ENCODE peak calls at places on chromosomes 4 and X, in five cellular contexts. N is mucosa of descending colon; W is naive thymus-derived CD4-positive, alpha-beta T cell; J is pancreas; F is HCT116. K is an unnamed sample. For H3K4me1, the result is how much of the 10 kb centered on the place peaks cover.

GRCh38 chr4:148632476-148632875 is 190.3 kb upstream of the NR3C2 start:
- DNase-seq in N (no peak), W (no peak), F (no peak), J (no peak), K (no peak)

GRCh38 chrX:110614596-110614995 is 181.0 kb downstream of the CHRDL1 start:
- DNase-seq in N (no peak), J (no peak), W (no peak), F (no peak), K (no peak)

GRCh38 chrX:24789047-24789446 is 95.3 kb downstream of the POLA1 start:
- DNase-seq in F (no peak), N (no peak), J (no peak), W (no peak), K (no peak)

GRCh38 chr4:17165256-17165655 is 266.8 kb upstream of the LDB2 start:
- DNase-seq in N (no peak), J (no peak), F (no peak), W (no peak), K (no peak)

GRCh38 chr4:61248705-61249104 is 48.6 kb downstream of the ADGRL3 start:
- DNase-seq in J (no peak), F (no peak), W (no peak), N (no peak), K (no peak)

GRCh38 chr4:149702414-149703108 is 113.1 kb downstream of the IQCM start:
- DNase-seq in N (no peak), J (no peak), W (no peak), F (no peak), K (no peak)

GRCh38 chrX:69493766-69494165 is 10.4 kb upstream of the NALF2 start:
- DNase-seq in N (no peak), J (no peak), F (no peak), W (no peak), K (no peak)

GRCh38 chrX:132737743-132738142 is 220.7 kb downstream of the HS6ST2 start:
- DNase-seq in W (peak), J (no peak), N (no peak), F (peak), K (no peak)

GRCh38 chr4:76420311-76420710 is 630 bp downstream of the CCDC158 start:
- DNase-seq in N (no peak), J (no peak), F (no peak), W (no peak), K (no peak)

GRCh38 chr4:108240356-108240755 is 71.6 kb upstream of the LEF1 start:
- DNase-seq in J (no peak), W (no peak), N (no peak), F (no peak), K (no peak)

GRCh38 chr4:2256781-2257191 is 5.1 kb downstream of the MXD4 start:
- DNase-seq in N (peak), W (no peak), J (peak), F (no peak), K (peak)

GRCh38 chr4:72886602-72887001 is 182.9 kb downstream of the COX18 start:
- DNase-seq in W (no peak), J (no peak), F (no peak), N (no peak), K (no peak)

GRCh38 chr4:38069271-38069760 is 109.1 kb downstream of the PTTG2 start:
- DNase-seq in N (no peak), F (no peak), J (peak), W (peak), K (peak)

GRCh38 chr4:153564630-153565525 is 98.7 kb downstream of the TMEM131L start:
- DNase-seq in J (peak), W (no peak), N (no peak), F (no peak), K (peak)

GRCh38 chrX:17465201-17465600 is 90.2 kb downstream of the NHS start:
- DNase-seq in W (no peak), F (no peak), J (no peak), N (no peak), K (no peak)

GRCh38 chr4:26912069-26912468 is 51.4 kb downstream of the STIM2 start:
- DNase-seq in J (no peak), N (no peak), F (no peak), W (no peak), K (no peak)

GRCh38 chr4:26911254-26911653 is 50.6 kb downstream of the STIM2 start:
- DNase-seq in F (no peak), W (no peak), N (no peak), J (no peak), K (no peak)

GRCh38 chr4:26912810-26913209 is 52.2 kb downstream of the STIM2 start:
- DNase-seq in F (no peak), J (no peak), W (no peak), N (no peak), K (no peak)

GRCh38 chr4:26907731-26908599 is 47.3 kb downstream of the STIM2 start:
- DNase-seq in N (no peak), J (no peak), W (no peak), F (no peak), K (no peak)

GRCh38 chr4:26909369-26909768 is 48.7 kb downstream of the STIM2 start:
- DNase-seq in J (no peak), N (no peak), W (no peak), F (no peak), K (no peak)
- H3K4me1 ChIP-seq in J (under half), N (under half), W (under half), F (under half), K (under half)

DNA sequence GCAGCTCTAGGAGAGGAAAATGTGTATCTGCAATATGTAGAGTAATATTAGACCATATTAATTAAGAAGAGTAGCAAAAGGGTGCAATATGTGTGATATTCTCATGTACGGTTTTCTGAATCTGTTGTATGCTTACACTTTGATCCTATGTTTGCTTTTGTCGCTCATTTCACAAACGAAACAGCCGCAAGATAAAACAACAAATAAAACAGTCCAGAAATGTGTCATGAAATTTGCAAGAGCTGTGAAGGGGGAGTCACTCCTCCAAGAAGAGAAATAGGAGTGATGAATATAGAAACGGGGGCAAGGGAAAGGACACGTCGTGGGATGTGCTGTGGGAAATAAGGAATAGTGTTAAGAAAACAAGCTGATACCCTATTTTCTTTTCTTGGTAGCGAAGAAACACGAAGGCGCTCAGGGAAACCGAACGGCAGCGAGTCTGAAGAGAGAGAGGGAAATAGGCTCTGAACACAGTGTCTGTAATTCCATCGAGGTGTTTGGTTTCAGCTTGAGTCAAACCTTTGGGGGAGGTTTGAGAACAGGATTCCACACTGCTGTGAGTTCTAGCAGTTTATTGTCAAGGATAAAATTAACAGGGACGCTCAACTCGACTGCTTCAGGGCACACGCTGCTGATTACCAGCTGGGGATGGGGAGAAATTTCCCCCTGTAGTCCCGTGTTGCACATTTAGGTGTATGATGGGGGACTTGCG is 595.6 kb upstream of the TENM3 start:
- DNase-seq in J (no peak), W (no peak), N (no peak), F (no peak), K (no peak)
- H3K4me3 ChIP-seq in J (no peak), W (no peak), N (no peak), F (no peak), K (no peak)

GRCh38 chr4:184812651-184813181 is 13.1 kb downstream of the ACSL1 start:
- DNase-seq in W (no peak), F (no peak), N (no peak), J (no peak), K (no peak)

GRCh38 chr4:184815046-184815877 is 10.5 kb downstream of the ACSL1 start:
- DNase-seq in F (peak), W (no peak), N (peak), J (peak), K (peak)

GRCh38 chr4:184816962-184817361 is 8.8 kb downstream of the ACSL1 start:
- DNase-seq in F (no peak), W (no peak), J (no peak), N (no peak), K (no peak)

GRCh38 chr4:184812181-184812542 is 13.6 kb downstream of the ACSL1 start:
- DNase-seq in W (no peak), N (no peak), J (no peak), F (no peak), K (no peak)

DNA sequence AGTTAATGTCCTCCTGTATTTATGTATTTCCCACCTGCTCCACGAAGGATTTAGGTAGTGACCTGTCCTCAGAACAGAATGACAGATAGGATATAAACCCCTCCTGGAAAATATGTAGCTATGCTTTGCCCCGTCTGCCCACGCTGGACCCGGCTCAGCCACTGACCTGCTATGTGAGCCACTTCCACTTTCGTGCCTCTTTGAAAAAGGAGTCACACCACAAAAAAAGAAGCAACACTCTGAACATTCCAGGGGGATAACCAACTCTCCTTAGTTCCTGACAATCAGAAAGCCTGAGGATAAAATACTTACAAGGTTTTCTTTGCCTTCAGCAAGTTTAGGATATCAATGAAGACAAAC is 11.1 kb downstream of the ACSL1 start:
- DNase-seq in J (no peak), F (no peak), N (no peak), W (no peak), K (no peak)
- H3K4me1 ChIP-seq in J (under half), F (under half), N (under half), W (under half), K (under half)

DNA sequence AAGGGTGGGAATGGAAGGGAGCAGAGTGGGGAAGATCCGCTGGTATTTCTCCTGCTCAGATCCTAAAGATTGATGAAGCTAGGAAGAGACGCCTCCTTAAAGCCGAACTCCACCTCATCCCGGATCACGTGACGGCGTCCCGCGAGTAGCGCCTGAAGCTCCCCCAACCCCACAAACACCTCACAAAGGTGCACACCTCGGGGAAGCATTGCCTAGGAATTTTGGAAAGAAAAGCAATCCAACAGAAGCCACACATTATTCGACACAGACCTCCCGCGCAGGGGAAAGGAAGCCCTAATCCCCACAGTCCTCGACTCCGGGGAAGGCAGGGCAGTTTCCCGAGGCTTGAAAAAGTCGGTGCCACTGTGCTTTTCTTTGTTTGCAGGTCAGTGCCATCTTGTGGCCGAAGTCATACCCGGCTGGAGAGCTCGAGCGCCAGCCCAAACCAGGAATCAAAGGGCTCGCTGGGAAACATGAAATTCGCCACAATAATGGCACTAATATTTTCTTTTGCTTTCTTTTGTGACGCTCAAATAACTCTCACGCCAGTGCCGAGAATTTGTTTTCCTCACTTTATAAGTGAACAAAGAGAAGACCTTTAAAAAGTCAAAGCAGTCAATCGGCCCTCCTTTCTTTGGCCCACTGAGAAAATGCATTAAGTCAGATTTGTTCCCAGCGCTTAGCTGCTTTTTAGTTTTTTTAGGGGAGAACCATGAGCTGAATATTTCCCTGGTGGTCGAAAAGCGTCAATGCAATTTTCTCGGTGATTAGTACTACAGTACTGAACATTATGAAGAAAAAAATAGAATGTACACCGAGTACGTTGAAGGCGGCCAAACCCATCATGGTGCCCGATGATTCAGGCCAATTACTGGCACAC is at the start of gene NPY1R:
- DNase-seq in F (peak), W (no peak), N (peak), J (peak), K (peak)
- H3K4me3 ChIP-seq in F (peak), W (peak), N (peak), J (peak), K (peak)

GRCh38 chrX:41445171-41445570 is 2.0 kb upstream of the NYX start:
- DNase-seq in N (no peak), W (no peak), F (no peak), J (no peak), K (no peak)
- H3K4me1 ChIP-seq in N (under half), W (under half), F (under half), J (under half), K (under half)

DNA sequence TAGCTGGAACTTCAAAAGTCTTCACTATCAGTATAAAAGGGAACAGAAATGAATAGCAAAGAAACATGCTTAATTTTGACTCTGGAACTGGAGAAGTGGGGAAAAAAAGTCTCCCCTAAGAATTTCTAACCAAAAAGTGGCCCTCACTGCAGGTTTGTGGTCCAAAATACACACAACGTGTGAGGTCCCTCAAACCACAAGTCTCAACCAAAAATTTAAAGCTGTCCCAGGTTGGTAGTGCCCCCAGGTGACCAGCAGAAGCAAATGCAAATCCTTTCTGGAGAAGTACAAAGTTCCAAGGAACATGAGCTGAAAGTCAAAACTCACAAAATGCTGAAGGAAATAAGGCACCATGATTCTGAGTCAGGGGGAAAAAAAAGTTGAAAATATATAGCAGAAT is 23.6 kb upstream of the VAMP7 start:
- DNase-seq in N (no peak), W (no peak), J (no peak), F (no peak), K (no peak)
- H3K4me3 ChIP-seq in N (no peak), W (no peak), J (no peak), F (no peak), K (no peak)

GRCh38 chrX:7083021-7083420 is 64.5 kb upstream of the STS start:
- DNase-seq in W (no peak), F (no peak), J (no peak), N (no peak), K (no peak)

GRCh38 chrX:7083468-7084396 is 63.8 kb upstream of the STS start:
- DNase-seq in J (no peak), F (peak), W (peak), N (no peak), K (no peak)

GRCh38 chrX:7085879-7086278 is 61.6 kb upstream of the STS start:
- DNase-seq in J (no peak), W (no peak), N (no peak), F (no peak), K (no peak)

GRCh38 chrX:7086384-7086783 is 61.1 kb upstream of the STS start:
- DNase-seq in N (no peak), F (no peak), J (no peak), W (no peak), K (no peak)

GRCh38 chrX:7084841-7085240 is 62.7 kb upstream of the STS start:
- DNase-seq in F (no peak), N (no peak), W (no peak), J (no peak), K (no peak)
- H3K4me1 ChIP-seq in F (under half), N (under half), W (under half), J (under half), K (under half)

GRCh38 chr4:168842186-168842585 is 167.9 kb downstream of the CBR4 start:
- DNase-seq in J (no peak), F (no peak), W (no peak), N (no peak), K (no peak)

GRCh38 chr4:168839758-168840385 is 170.2 kb downstream of the CBR4 start:
- DNase-seq in J (no peak), F (no peak), W (no peak), N (no peak), K (no peak)

GRCh38 chr4:168840386-168840763 is 169.7 kb downstream of the CBR4 start:
- DNase-seq in N (no peak), W (no peak), F (no peak), J (no peak), K (no peak)

GRCh38 chr4:168840988-168841681 is 168.9 kb downstream of the CBR4 start:
- DNase-seq in W (no peak), J (no peak), N (no peak), F (no peak), K (no peak)

DNA sequence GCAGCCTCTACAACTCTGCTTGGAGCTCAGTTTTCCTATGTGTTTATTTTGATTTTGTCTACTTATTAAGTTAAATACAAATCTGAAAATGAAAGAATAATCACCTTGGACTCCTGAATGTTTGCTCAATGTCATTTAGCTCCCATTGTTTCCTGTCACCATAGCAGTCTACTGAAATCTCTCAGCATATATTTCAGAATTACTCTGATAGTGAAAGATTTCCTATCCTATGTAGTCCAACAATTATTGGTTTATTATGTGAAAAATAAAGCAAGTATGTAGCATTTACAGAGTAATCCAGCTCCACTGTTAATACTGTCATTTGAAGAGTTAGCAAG is 168.4 kb downstream of the CBR4 start:
- DNase-seq in N (no peak), J (no peak), F (no peak), W (no peak), K (no peak)
- H3K4me3 ChIP-seq in N (no peak), J (no peak), F (no peak), W (no peak), K (no peak)